ENCODE peak calls at places on chromosomes 16 and 17, in ten cellular contexts. One of them, this sample, is unnamed.

GRCh38 chr17:79218175-79218824 is 143.7 kb downstream of the ENGASE start:
- DNase-seq in pancreas: no peak
- DNase-seq in thoracic aorta: no peak
- DNase-seq in BE2C: no peak
- DNase-seq in endodermal cell: no peak
- DNase-seq in BJ: no peak
- DNase-seq in upper lobe of right lung: no peak
- DNase-seq in astrocyte of the spinal cord: no peak
- DNase-seq in transverse colon: no peak
- DNase-seq in PC-9: no peak
- DNase-seq in this sample: no peak

GRCh38 chr17:66040402-66040801 is 151.5 kb downstream of the CEP112 start:
- DNase-seq in BE2C: no peak
- DNase-seq in thoracic aorta: no peak
- DNase-seq in endodermal cell: peak
- DNase-seq in pancreas: no peak
- DNase-seq in transverse colon: no peak
- DNase-seq in BJ: no peak
- DNase-seq in PC-9: no peak
- DNase-seq in astrocyte of the spinal cord: no peak
- DNase-seq in upper lobe of right lung: no peak
- DNase-seq in this sample: no peak

GRCh38 chr17:5592382-5592781 is 8.1 kb upstream of the NLRP1 start:
- DNase-seq in thoracic aorta: no peak
- DNase-seq in PC-9: no peak
- DNase-seq in transverse colon: no peak
- DNase-seq in pancreas: no peak
- DNase-seq in endodermal cell: peak
- DNase-seq in BE2C: no peak
- DNase-seq in astrocyte of the spinal cord: peak
- DNase-seq in upper lobe of right lung: no peak
- DNase-seq in BJ: no peak
- DNase-seq in this sample: peak

GRCh38 chr16:29729116-29729521 is 16.7 kb downstream of the C16orf54 start:
- DNase-seq in astrocyte of the spinal cord: peak
- DNase-seq in BJ: no peak
- DNase-seq in pancreas: no peak
- DNase-seq in transverse colon: no peak
- DNase-seq in PC-9: peak
- DNase-seq in BE2C: peak
- DNase-seq in upper lobe of right lung: peak
- DNase-seq in endodermal cell: peak
- DNase-seq in thoracic aorta: no peak
- DNase-seq in this sample: peak

GRCh38 chr16:85894266-85894665 is 4.7 kb upstream of the IRF8 start:
- DNase-seq in pancreas: peak
- DNase-seq in BJ: no peak
- DNase-seq in astrocyte of the spinal cord: no peak
- DNase-seq in transverse colon: peak
- DNase-seq in upper lobe of right lung: no peak
- DNase-seq in thoracic aorta: no peak
- DNase-seq in endodermal cell: peak
- DNase-seq in BE2C: no peak
- DNase-seq in PC-9: no peak
- DNase-seq in this sample: no peak

GRCh38 chr16:3149630-3150345 is 15.0 kb downstream of the ZNF213 start:
- DNase-seq in upper lobe of right lung: peak
- DNase-seq in pancreas: peak
- DNase-seq in thoracic aorta: no peak
- DNase-seq in PC-9: peak
- DNase-seq in endodermal cell: peak
- DNase-seq in BE2C: peak
- DNase-seq in transverse colon: peak
- DNase-seq in astrocyte of the spinal cord: peak
- DNase-seq in BJ: no peak
- DNase-seq in this sample: peak

GRCh38 chr16:70705056-70705455 is 19.2 kb upstream of the MTSS2 start:
- DNase-seq in PC-9: no peak
- DNase-seq in upper lobe of right lung: no peak
- DNase-seq in pancreas: no peak
- DNase-seq in BJ: no peak
- DNase-seq in astrocyte of the spinal cord: no peak
- DNase-seq in endodermal cell: no peak
- DNase-seq in BE2C: no peak
- DNase-seq in transverse colon: no peak
- DNase-seq in thoracic aorta: no peak
- DNase-seq in this sample: no peak

GRCh38 chr17:80824549-80825470 is 166.8 kb upstream of the CHMP6 start:
- DNase-seq in BJ: no peak
- DNase-seq in astrocyte of the spinal cord: no peak
- DNase-seq in endodermal cell: no peak
- DNase-seq in BE2C: no peak
- DNase-seq in pancreas: no peak
- DNase-seq in upper lobe of right lung: peak
- DNase-seq in PC-9: no peak
- DNase-seq in transverse colon: no peak
- DNase-seq in thoracic aorta: no peak
- DNase-seq in this sample: no peak

GRCh38 chr17:17636456-17636855 is 44.8 kb upstream of the RAI1 start:
- DNase-seq in thoracic aorta: no peak
- DNase-seq in PC-9: no peak
- DNase-seq in endodermal cell: no peak
- DNase-seq in upper lobe of right lung: no peak
- DNase-seq in BE2C: no peak
- DNase-seq in transverse colon: no peak
- DNase-seq in astrocyte of the spinal cord: peak
- DNase-seq in BJ: no peak
- DNase-seq in pancreas: no peak
- DNase-seq in this sample: no peak

GRCh38 chr16:17305694-17306093 is 165.1 kb downstream of the XYLT1 start:
- DNase-seq in BE2C: no peak
- DNase-seq in PC-9: no peak
- DNase-seq in pancreas: no peak
- DNase-seq in endodermal cell: no peak
- DNase-seq in upper lobe of right lung: no peak
- DNase-seq in thoracic aorta: no peak
- DNase-seq in BJ: no peak
- DNase-seq in astrocyte of the spinal cord: no peak
- DNase-seq in transverse colon: no peak
- DNase-seq in this sample: no peak

GRCh38 chr16:1978476-1979120 is 2.7 kb downstream of the NOXO1 start:
- DNase-seq in upper lobe of right lung: no peak
- DNase-seq in BJ: no peak
- DNase-seq in endodermal cell: no peak
- DNase-seq in thoracic aorta: no peak
- DNase-seq in astrocyte of the spinal cord: no peak
- DNase-seq in pancreas: peak
- DNase-seq in transverse colon: no peak
- DNase-seq in PC-9: no peak
- DNase-seq in BE2C: no peak
- DNase-seq in this sample: no peak

GRCh38 chr17:59003860-59004259 is 102.8 kb downstream of the TRIM37 start:
- DNase-seq in PC-9: no peak
- DNase-seq in upper lobe of right lung: no peak
- DNase-seq in thoracic aorta: no peak
- DNase-seq in astrocyte of the spinal cord: no peak
- DNase-seq in BE2C: no peak
- DNase-seq in transverse colon: no peak
- DNase-seq in endodermal cell: no peak
- DNase-seq in pancreas: no peak
- DNase-seq in BJ: no peak
- DNase-seq in this sample: no peak

DNA sequence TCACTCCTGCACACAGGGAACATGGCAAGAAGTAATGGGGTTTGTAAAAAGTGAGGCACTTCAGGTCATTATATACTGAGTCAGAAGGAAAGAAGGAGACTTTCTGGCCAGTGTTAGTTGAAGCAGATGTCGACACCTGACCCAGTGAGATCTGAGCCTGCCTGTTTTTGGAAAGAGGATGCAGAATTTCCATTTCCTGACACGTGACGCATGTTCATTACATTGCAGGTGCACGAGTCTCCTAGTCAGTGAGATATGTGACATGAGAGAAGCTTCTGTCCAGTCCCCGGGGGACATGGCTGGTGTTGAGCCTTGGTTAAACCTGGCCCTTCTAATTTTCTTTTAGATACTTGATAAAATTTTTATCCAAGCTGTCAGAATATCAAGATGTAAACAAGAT is 62.3 kb downstream of the ELAC2 start:
- DNase-seq in BE2C: no peak
- DNase-seq in upper lobe of right lung: no peak
- DNase-seq in BJ: no peak
- DNase-seq in thoracic aorta: no peak
- DNase-seq in pancreas: no peak
- DNase-seq in transverse colon: no peak
- DNase-seq in astrocyte of the spinal cord: no peak
- DNase-seq in endodermal cell: no peak
- DNase-seq in PC-9: no peak
- DNase-seq in this sample: no peak
- H3K4me3 ChIP-seq in BE2C: no peak
- H3K4me3 ChIP-seq in upper lobe of right lung: no peak
- H3K4me3 ChIP-seq in BJ: no peak
- H3K4me3 ChIP-seq in thoracic aorta: no peak
- H3K4me3 ChIP-seq in pancreas: no peak
- H3K4me3 ChIP-seq in transverse colon: no peak
- H3K4me3 ChIP-seq in astrocyte of the spinal cord: no peak
- H3K4me3 ChIP-seq in endodermal cell: no peak
- H3K4me3 ChIP-seq in PC-9: no peak
- H3K4me3 ChIP-seq in this sample: no peak

GRCh38 chr17:32111141-32111771 is 31.0 kb upstream of the RHOT1 start:
- DNase-seq in transverse colon: peak
- DNase-seq in thoracic aorta: peak
- DNase-seq in BE2C: peak
- DNase-seq in endodermal cell: peak
- DNase-seq in astrocyte of the spinal cord: peak
- DNase-seq in BJ: no peak
- DNase-seq in PC-9: no peak
- DNase-seq in pancreas: peak
- DNase-seq in upper lobe of right lung: no peak
- DNase-seq in this sample: peak
- TF ChIP-seq CTCF in transverse colon: no peak
- TF ChIP-seq CTCF in thoracic aorta: peak
- TF ChIP-seq CTCF in BE2C: peak
- TF ChIP-seq CTCF in endodermal cell: peak
- TF ChIP-seq CTCF in astrocyte of the spinal cord: peak
- TF ChIP-seq CTCF in BJ: peak
- TF ChIP-seq CTCF in PC-9: no peak
- TF ChIP-seq CTCF in pancreas: no peak
- TF ChIP-seq CTCF in upper lobe of right lung: peak
- TF ChIP-seq CTCF in this sample: peak

DNA sequence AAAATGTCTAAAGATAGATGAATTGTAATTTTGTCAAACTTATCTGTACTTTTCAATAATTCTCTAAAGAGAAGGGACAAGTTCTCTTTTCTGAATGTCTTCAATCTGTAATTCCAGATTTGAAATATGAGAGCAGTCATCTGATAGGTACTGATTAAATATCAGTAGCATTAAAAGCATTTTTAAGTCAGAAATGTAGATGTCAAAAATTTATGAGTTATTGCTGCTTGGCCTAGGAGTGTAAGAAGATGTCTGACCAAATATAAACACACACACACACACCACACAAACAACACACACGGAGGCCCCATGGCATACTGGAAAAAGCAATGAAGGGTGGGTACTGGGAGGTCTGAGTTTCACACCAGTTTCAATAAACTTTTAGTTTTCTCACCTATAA is 2.4 kb upstream of the TOB1 start:
- DNase-seq in endodermal cell: no peak
- DNase-seq in BJ: no peak
- DNase-seq in transverse colon: no peak
- DNase-seq in thoracic aorta: no peak
- DNase-seq in BE2C: no peak
- DNase-seq in PC-9: no peak
- DNase-seq in upper lobe of right lung: no peak
- DNase-seq in pancreas: no peak
- DNase-seq in astrocyte of the spinal cord: no peak
- DNase-seq in this sample: no peak
- H3K4me3 ChIP-seq in endodermal cell: peak
- H3K4me3 ChIP-seq in BJ: no peak
- H3K4me3 ChIP-seq in transverse colon: peak
- H3K4me3 ChIP-seq in thoracic aorta: peak
- H3K4me3 ChIP-seq in BE2C: peak
- H3K4me3 ChIP-seq in PC-9: peak
- H3K4me3 ChIP-seq in upper lobe of right lung: peak
- H3K4me3 ChIP-seq in pancreas: no peak
- H3K4me3 ChIP-seq in astrocyte of the spinal cord: no peak
- H3K4me3 ChIP-seq in this sample: peak

DNA sequence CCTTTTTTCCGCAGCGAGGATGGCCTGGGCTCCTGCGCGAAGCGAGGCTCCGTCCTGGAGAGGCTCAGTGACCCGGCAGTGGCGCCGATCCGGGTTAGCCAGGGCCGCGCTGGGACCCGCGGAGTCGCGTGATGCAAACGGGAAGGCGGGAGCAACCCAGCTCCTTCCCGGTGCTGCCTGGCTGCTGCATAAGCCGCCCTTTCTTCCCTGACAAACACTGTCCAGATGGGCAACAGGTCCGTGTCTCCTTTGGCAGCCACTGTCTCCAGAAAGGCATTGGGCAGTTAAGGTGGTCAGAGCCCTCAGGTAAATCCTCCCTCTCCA is 21.8 kb upstream of the ZNHIT3 start:
- DNase-seq in BJ: no peak
- DNase-seq in transverse colon: no peak
- DNase-seq in BE2C: no peak
- DNase-seq in astrocyte of the spinal cord: no peak
- DNase-seq in PC-9: no peak
- DNase-seq in pancreas: no peak
- DNase-seq in upper lobe of right lung: no peak
- DNase-seq in endodermal cell: peak
- DNase-seq in thoracic aorta: no peak
- DNase-seq in this sample: no peak
- TF ChIP-seq CTCF in BJ: no peak
- TF ChIP-seq CTCF in transverse colon: no peak
- TF ChIP-seq CTCF in BE2C: no peak
- TF ChIP-seq CTCF in astrocyte of the spinal cord: no peak
- TF ChIP-seq CTCF in PC-9: no peak
- TF ChIP-seq CTCF in pancreas: no peak
- TF ChIP-seq CTCF in upper lobe of right lung: no peak
- TF ChIP-seq CTCF in endodermal cell: no peak
- TF ChIP-seq CTCF in thoracic aorta: no peak
- TF ChIP-seq CTCF in this sample: no peak

This sample was measured in epithelial cell of esophagus.